ENCODE peak calls at places on chromosomes 2 and 18, in four cellular contexts. O is GM12878, T is hepatocyte, R is HepG2. Q is an unnamed sample.

GRCh38 chr18:14941792-14942191 is 193.8 kb downstream of the ANKRD30B start:
- DNase-seq in O (no peak), T (no peak), R (no peak), Q (no peak)

GRCh38 chr18:11947214-11948119 is 33.8 kb upstream of the IMPA2 start:
- DNase-seq in O (peak; percentile 69), T (peak; percentile 95), R (peak; percentile 79), Q (peak; percentile 69)

GRCh38 chr2:238127165-238128060 is 11.1 kb upstream of the KLHL30 start:
- DNase-seq in O (no peak), T (no peak), R (peak; percentile 39), Q (peak; percentile 42)

GRCh38 chr18:31316974-31317373 is 986 bp upstream of the DSG1 start:
- DNase-seq in O (no peak), T (no peak), R (no peak), Q (no peak)

GRCh38 chr2:28085183-28085582 is 194.7 kb downstream of the BABAM2 start:
- DNase-seq in O (no peak), T (no peak), R (no peak), Q (no peak)

GRCh38 chr2:51995293-51995692 is 963.4 kb upstream of the NRXN1 start:
- DNase-seq in O (no peak), T (no peak), R (no peak), Q (no peak)

GRCh38 chr2:120740765-120741513 is 5.3 kb downstream of the GLI2 start:
- DNase-seq in O (no peak), T (peak; percentile 46), R (no peak), Q (no peak)

GRCh38 chr18:58408665-58409064 is 220.2 kb downstream of the ALPK2 start:
- DNase-seq in O (no peak), T (no peak), R (peak; percentile 46), Q (no peak)

GRCh38 chr2:70703900-70704549 is 64.0 kb downstream of the ADD2 start:
- DNase-seq in O (no peak), T (no peak), R (no peak), Q (no peak)

GRCh38 chr18:30034818-30035217 is 1007.7 kb downstream of the DSC3 start:
- DNase-seq in O (no peak), T (no peak), R (no peak), Q (no peak)

GRCh38 chr2:77228379-77228778 is 293.8 kb downstream of the LRRTM4 start:
- DNase-seq in O (no peak), T (peak; percentile 57), R (no peak), Q (no peak)

GRCh38 chr2:232876978-232877441 is 6.9 kb downstream of the SNORC start:
- DNase-seq in O (no peak), T (no peak), R (no peak), Q (no peak)

GRCh38 chr2:108267117-108267516 is 21.6 kb upstream of the SULT1C2 start:
- DNase-seq in O (no peak), T (no peak), R (no peak), Q (no peak)

GRCh38 chr2:223235986-223236385 is 184.0 kb downstream of the KCNE4 start:
- DNase-seq in O (no peak), T (no peak), R (no peak), Q (no peak)

GRCh38 chr2:181553244-181553643 is 96.1 kb downstream of the ITGA4 start:
- DNase-seq in O (no peak), T (no peak), R (no peak), Q (no peak)

GRCh38 chr2:50558182-50558581 is 473.8 kb downstream of the NRXN1 start:
- DNase-seq in O (no peak), T (no peak), R (no peak), Q (no peak)

GRCh38 chr2:54949431-54949830 is 100.8 kb downstream of the RTN4 start:
- DNase-seq in O (no peak), T (no peak), R (no peak), Q (no peak)

GRCh38 chr2:23009545-23010149 is 375.3 kb upstream of the KLHL29 start:
- DNase-seq in O (no peak), T (peak; percentile 38), R (no peak), Q (no peak)

GRCh38 chr18:39168723-39169122 is 1603.1 kb upstream of the CELF4 start:
- DNase-seq in O (no peak), T (no peak), R (no peak), Q (no peak)
- H3K4me3 ChIP-seq in O (no peak overlapping the region), T (no peak overlapping the region), R (no peak overlapping the region), Q (no peak overlapping the region)

DNA sequence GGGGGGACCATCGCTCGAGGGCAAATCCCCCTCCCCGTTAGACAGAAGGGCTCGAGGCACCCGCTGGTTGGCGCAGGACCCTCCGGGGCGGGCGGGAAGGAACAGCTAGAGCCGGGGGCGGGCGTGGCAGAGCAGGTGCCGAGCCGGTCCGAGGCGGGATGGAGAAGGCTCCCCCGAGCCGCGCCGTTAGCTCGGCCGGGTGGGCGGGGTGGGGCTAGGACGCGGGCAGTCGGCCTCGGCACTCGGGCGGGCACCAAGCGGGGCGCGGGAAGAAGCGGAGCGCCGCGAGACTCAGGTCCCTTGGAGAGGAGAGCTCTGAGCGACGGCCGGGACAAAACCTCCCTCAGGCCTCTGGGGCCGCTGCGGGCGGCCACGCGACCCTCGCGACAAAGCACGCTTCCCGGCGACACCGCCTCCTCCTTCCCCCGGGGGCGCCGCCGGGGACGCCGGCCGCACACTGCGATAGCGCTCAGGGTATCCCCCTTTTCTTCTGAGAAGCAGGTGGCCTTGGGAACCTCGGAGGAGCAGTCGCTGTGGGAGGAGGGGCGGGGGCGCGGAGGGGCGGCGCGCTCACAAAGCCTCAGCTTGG is 694 bp downstream of the FHOD3 start:
- DNase-seq in O (no peak), T (no peak), R (no peak), Q (no peak)
- H2AFZ ChIP-seq in O (peak overlapping the region; percentile 51), T (peak overlapping the region; percentile 66), R (no peak overlapping the region), Q (peak overlapping the region; percentile 88)

GRCh38 chr18:9082763-9083510 is 19.6 kb upstream of the NDUFV2 start:
- DNase-seq in O (peak; percentile 68), T (no peak), R (no peak), Q (peak; percentile 99)
- H3K4me3 ChIP-seq in O (peak overlapping the region; percentile 43), T (no peak overlapping the region), R (no peak overlapping the region), Q (peak overlapping the region; percentile 28)

GRCh38 chr2:64330281-64330680 is 123.7 kb upstream of the LGALSL start:
- DNase-seq in O (no peak), T (no peak), R (no peak), Q (no peak)
- H2AFZ ChIP-seq in O (no peak overlapping the region), T (no peak overlapping the region), R (no peak overlapping the region), Q (no peak overlapping the region)

DNA sequence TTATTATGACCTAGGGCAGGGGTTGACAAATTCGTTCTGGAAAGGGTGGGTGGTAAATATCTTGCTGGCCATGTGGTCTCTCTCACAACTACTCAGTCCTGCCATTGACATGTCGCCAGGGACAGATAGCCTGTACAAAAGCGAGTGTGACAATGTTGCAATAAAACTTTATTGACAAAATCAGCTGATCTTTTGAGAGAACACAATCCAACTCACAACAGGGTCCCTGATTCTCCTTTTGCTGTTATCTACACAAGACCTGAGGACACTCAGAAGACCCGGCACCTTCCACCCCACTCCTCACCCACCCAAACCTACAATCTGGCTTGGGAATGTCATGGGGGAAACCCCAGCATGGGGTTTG is 879.0 kb downstream of the RNF144A start:
- DNase-seq in O (no peak), T (no peak), R (no peak), Q (no peak)
- H3K4me3 ChIP-seq in O (no peak overlapping the region), T (no peak overlapping the region), R (no peak overlapping the region), Q (no peak overlapping the region)

GRCh38 chr18:48913201-48913600 is 37.6 kb downstream of the SMAD7 start:
- DNase-seq in O (no peak), T (no peak), R (no peak), Q (peak; percentile 71)

GRCh38 chr18:48914581-48915251 is 36.0 kb downstream of the SMAD7 start:
- DNase-seq in O (no peak), T (peak; percentile 42), R (no peak), Q (peak; percentile 87)

GRCh38 chr18:48915621-48916425 is 34.9 kb downstream of the SMAD7 start:
- DNase-seq in O (no peak), T (peak; percentile 9), R (no peak), Q (no peak)

GRCh38 chr18:48910972-48911545 is 39.7 kb downstream of the SMAD7 start:
- DNase-seq in O (no peak), T (no peak), R (no peak), Q (no peak)

DNA sequence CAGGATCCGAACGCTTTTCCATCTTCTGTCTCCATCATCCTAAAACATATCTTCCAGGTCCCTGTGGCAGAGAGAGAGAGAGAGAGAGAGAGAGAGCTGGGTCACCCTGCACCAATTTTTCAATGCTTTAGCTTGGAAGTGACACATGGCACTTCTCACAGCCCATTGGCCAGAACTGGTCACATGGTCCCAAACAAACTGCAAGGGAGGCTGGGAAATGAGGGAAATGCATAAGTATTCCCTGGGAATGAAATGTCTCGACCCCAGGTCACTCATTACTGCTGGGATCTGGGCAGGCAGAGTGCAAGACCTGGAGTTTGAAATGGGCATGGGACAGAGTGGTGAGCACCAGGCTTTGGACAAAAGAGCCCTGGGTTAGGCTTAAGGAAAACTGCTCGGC is 37.0 kb downstream of the SMAD7 start:
- DNase-seq in O (no peak), T (no peak), R (no peak), Q (no peak)
- H2AFZ ChIP-seq in O (no peak overlapping the region), T (no peak overlapping the region), R (no peak overlapping the region), Q (no peak overlapping the region)

Q was measured in MM.1S.